ENCODE peak calls at places on chromosomes 12 and 14, in four cellular contexts. A, U, T and K are unnamed samples.

GRCh38 chr12:23921099-23921846 is 28.2 kb downstream of the SOX5 start:
- DNase-seq in A (no peak), U (no peak), T (no peak), K (no peak)

GRCh38 chr14:71932229-71932951 is at the start of gene RGS6:
- DNase-seq in A (no peak), U (no peak), T (peak), K (peak)

GRCh38 chr12:70540996-70541395 is 96.2 kb downstream of the PTPRB start:
- DNase-seq in A (no peak), U (no peak), T (peak), K (no peak)

GRCh38 chr12:111462134-111462821 is 56.6 kb downstream of the SH2B3 start:
- DNase-seq in A (no peak), U (no peak), T (no peak), K (no peak)

GRCh38 chr12:132908145-132909029 is 21.0 kb upstream of the CHFR start:
- DNase-seq in A (peak), U (peak), T (no peak), K (peak)

GRCh38 chr12:96140110-96140509 is 54.1 kb upstream of the ELK3 start:
- DNase-seq in A (no peak), U (no peak), T (no peak), K (no peak)

GRCh38 chr12:95629392-95629791 is 78.1 kb upstream of the USP44 start:
- DNase-seq in A (no peak), U (no peak), T (no peak), K (no peak)

GRCh38 chr12:107231269-107231668 is 137.9 kb upstream of the CRY1 start:
- DNase-seq in A (no peak), U (no peak), T (no peak), K (no peak)

GRCh38 chr12:57736743-57737466 is 1.6 kb downstream of the AGAP2 start:
- DNase-seq in A (no peak), U (no peak), T (no peak), K (no peak)

GRCh38 chr12:77995436-77996167 is 164.9 kb downstream of the NAV3 start:
- DNase-seq in A (peak), U (no peak), T (no peak), K (no peak)

GRCh38 chr14:32524609-32525391 is 195.7 kb downstream of the AKAP6 start:
- DNase-seq in A (no peak), U (no peak), T (no peak), K (no peak)

GRCh38 chr14:60862283-60862682 is 118.6 kb downstream of the TRMT5 start:
- DNase-seq in A (no peak), U (no peak), T (no peak), K (no peak)

GRCh38 chr12:94872671-94873367 is 130.7 kb downstream of the NDUFA12 start:
- DNase-seq in A (no peak), U (no peak), T (no peak), K (peak)

GRCh38 chr14:77290705-77291104 is 19.7 kb upstream of the NGB start:
- DNase-seq in A (no peak), U (no peak), T (no peak), K (no peak)

GRCh38 chr12:116263844-116264243 is 13.6 kb downstream of the MED13L start:
- DNase-seq in A (no peak), U (no peak), T (peak), K (no peak)

GRCh38 chr14:66247662-66248061 is 238.5 kb upstream of the CCDC196 start:
- DNase-seq in A (no peak), U (no peak), T (no peak), K (no peak)

GRCh38 chr14:101405931-101406330 is 155.4 kb upstream of the DIO3 start:
- DNase-seq in A (no peak), U (no peak), T (no peak), K (no peak)

GRCh38 chr14:64200170-64200569 is 94.0 kb downstream of the ESR2 start:
- DNase-seq in A (no peak), U (no peak), T (no peak), K (no peak)

GRCh38 chr14:44914849-44915248 is 46.9 kb downstream of the KLHL28 start:
- DNase-seq in A (no peak), U (no peak), T (peak), K (no peak)

GRCh38 chr12:87870061-87870460 is 159.1 kb downstream of the C12orf50 start:
- DNase-seq in A (no peak), U (no peak), T (no peak), K (no peak)

GRCh38 chr12:102407776-102408486 is 72.4 kb downstream of the IGF1 start:
- DNase-seq in A (no peak), U (no peak), T (no peak), K (no peak)

GRCh38 chr12:109767991-109768900 is 54.6 kb downstream of the FAM222A start:
- DNase-seq in A (no peak), U (no peak), T (no peak), K (no peak)

GRCh38 chr12:95674631-95675030 is 115.9 kb downstream of the NTN4 start:
- DNase-seq in A (no peak), U (no peak), T (peak), K (peak)

GRCh38 chr12:103848917-103849491 is 8.0 kb upstream of the NT5DC3 start:
- DNase-seq in A (no peak), U (no peak), T (no peak), K (no peak)

GRCh38 chr14:93736378-93737014 is 51.8 kb downstream of the PRIMA1 start:
- DNase-seq in A (no peak), U (peak), T (peak), K (no peak)
- TF ChIP-seq SP1 in A (no peak), U (no peak), T (no peak), K (no peak)

GRCh38 chr12:1576410-1577240 is 17.8 kb downstream of the FBXL14 start:
- DNase-seq in A (no peak), U (no peak), T (no peak), K (peak)

GRCh38 chr12:1573960-1574862 is 20.2 kb downstream of the FBXL14 start:
- DNase-seq in A (no peak), U (no peak), T (no peak), K (no peak)

GRCh38 chr12:1574863-1575254 is 19.5 kb downstream of the FBXL14 start:
- DNase-seq in A (no peak), U (no peak), T (no peak), K (no peak)

GRCh38 chr12:1575799-1576401 is 18.5 kb downstream of the FBXL14 start:
- DNase-seq in A (no peak), U (no peak), T (no peak), K (no peak)

GRCh38 chr12:1575287-1575798 is 19.0 kb downstream of the FBXL14 start:
- DNase-seq in A (no peak), U (no peak), T (no peak), K (no peak)
- TF ChIP-seq FOXM1 in A (no peak), U (no peak), T (no peak), K (no peak)

GRCh38 chr12:3661028-3661427 is 91.9 kb downstream of the CRACR2A start:
- DNase-seq in A (no peak), U (no peak), T (peak), K (no peak)

GRCh38 chr12:3662516-3662915 is 90.4 kb downstream of the CRACR2A start:
- DNase-seq in A (no peak), U (no peak), T (peak), K (no peak)

GRCh38 chr12:3656946-3657622 is 95.8 kb downstream of the CRACR2A start:
- DNase-seq in A (no peak), U (no peak), T (no peak), K (no peak)

GRCh38 chr12:3655331-3655900 is 97.5 kb downstream of the CRACR2A start:
- DNase-seq in A (no peak), U (peak), T (peak), K (peak)

DNA sequence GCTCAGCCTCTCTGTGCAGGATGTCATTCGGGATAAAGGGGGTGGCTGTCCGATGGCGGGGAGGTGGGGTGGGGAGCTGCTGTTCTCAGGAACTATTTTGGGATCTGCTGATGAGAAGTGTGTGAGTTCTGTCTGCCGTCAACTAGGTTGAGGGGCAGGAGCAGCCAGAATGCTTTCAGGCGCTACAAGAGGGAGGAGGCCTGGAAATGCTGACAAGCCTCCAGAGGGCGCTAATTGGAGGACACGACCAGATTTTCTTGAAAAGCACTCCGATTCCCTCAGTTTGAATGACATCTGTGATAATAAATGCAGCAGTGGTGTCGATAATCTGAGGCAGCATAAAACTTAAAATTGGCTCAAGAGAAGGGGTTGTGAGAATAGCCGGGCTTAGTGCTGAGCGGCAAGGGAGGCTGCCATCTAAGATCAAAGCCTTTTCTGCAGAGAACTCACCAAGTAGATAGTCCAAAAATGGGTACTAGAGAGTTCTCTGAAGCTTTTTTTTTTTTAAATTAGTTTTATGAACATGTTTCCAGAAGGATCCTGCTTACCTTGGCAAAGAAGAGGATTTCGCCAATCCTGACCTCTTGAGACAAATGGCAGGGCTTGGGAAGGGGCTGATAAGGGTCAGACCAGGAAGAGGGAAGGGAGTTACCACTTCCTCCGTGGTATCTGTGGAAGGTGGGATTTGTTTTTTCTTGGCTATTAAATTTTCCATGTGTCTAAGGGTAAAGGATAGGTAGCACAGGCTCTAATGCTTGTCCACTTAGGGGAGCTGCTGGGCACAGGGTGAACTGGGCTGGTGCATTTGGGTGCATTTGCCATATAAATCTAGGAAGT is 94.4 kb downstream of the CRACR2A start:
- DNase-seq in A (no peak), U (peak), T (peak), K (no peak)
- TF ChIP-seq FOXK2 in A (no peak), U (no peak), T (no peak), K (no peak)

DNA sequence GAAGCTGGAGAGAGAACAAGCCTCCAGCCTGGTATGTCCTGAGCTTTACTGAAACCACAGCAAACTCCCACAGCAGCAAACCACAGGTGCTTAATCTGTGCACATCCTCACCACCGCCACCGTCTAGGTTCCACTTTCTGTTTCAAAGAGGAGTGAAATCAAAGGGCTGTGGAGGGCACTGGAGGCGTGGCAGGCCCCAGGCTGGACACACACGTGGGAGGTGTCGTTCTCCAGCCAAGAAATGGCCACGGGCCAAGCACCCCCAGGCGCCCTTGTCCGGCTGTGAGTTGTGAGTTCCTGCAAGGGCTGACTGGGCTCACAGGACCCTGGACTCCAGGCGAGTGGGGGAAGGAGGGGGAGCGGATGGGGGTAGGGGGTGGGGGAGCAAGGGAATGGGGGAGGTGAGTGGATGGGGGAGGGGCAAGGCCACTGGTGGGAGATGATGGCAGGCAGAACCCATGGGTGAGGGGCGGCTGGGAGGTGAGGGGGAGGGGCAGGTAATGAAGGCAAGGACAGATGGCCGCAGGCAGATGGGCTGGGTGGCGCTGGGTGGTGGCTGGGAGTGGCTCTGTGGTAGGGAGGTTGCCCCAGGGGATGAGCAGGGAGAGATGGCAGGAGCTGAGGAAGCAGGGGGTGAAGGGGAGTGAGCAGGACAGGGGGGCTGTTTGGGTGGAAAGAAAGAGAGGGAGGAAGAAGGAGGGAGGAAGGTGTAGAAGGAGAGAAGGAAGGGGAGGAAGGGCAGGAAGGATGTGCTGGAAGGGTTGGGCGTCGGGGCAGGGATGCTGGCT is 86.7 kb downstream of the NCOR2 start:
- DNase-seq in A (peak), U (peak), T (peak), K (no peak)
- TF ChIP-seq SP1 in A (no peak), U (no peak), T (no peak), K (no peak)

GRCh38 chr14:59424707-59425106 is 40.5 kb downstream of the GPR135 start:
- DNase-seq in A (no peak), U (no peak), T (no peak), K (no peak)
- TF ChIP-seq FOXM1 in A (no peak), U (no peak), T (no peak), K (no peak)

GRCh38 chr12:114917307-114917706 is 233.3 kb upstream of the TBX3 start:
- DNase-seq in A (no peak), U (no peak), T (no peak), K (no peak)

GRCh38 chr12:114916531-114916930 is 232.6 kb upstream of the TBX3 start:
- DNase-seq in A (no peak), U (no peak), T (no peak), K (no peak)

GRCh38 chr12:114913871-114914801 is 230.2 kb upstream of the TBX3 start:
- DNase-seq in A (no peak), U (no peak), T (no peak), K (peak)

GRCh38 chr12:114917953-114918352 is 234.0 kb upstream of the TBX3 start:
- DNase-seq in A (no peak), U (no peak), T (no peak), K (no peak)

DNA sequence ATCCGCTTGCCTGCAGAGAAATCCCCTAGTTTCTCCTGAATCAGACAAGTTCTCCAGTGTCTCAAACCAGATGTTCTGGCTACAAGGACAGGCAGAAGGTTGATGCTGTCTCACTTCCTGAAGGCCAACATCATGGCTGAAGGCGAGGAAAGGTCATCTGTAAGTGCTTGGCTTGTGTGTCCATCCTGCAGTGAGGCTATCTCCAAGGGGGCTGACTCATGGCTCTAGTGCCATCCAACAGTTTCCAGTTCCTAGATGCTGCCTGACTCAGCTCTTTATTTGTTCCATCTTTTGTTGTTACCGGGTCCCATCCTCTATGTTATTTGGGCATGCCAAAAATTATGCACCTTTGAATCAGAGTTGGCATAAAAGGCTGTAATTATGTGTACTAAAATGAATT is 232.1 kb upstream of the TBX3 start:
- DNase-seq in A (no peak), U (no peak), T (no peak), K (no peak)
- TF ChIP-seq FOXK2 in A (no peak), U (no peak), T (no peak), K (no peak)

DNA sequence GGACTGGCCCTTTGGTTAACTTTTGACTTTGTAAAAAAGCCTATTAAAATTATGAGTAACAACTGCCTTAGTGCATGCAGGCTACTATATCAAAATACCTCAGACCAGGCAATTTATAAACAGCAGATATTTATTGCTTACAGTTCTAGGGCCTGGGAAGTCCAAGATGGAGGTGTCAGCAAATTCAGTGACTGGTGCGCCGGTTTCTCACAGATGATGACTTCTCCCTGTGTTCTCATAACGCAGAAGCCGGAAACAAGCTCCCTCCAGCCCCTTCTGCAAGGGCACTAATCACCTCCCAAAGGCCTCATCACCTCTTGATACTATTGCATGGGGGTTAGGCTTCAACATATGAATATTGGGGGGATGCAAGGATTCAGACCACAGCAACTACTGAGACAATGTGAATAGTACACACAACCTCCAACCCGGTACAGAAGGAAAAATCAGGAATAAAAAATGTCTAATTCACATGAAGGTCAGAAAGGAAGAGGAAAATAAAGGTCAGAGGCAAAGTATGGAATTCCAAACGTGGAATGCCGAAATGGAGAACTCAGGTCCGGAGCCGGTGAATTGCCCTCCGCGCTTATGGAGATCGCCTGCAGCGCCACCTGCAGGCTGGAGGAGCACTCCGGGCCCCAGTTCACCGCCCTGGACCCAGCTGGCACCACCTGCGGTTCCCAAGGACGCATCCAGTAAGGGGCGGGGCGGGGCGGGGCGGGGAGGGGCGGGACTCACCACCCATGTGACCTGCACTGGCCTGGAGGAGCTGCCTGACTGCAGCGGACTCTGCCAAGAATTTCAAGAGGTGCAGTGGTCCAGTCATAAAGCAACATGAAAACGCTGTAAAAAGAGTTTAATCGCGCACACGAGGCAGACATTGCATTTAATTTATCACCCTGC is 203.4 kb downstream of the KIF26A start:
- DNase-seq in A (no peak), U (peak), T (peak), K (peak)
- TF ChIP-seq SP1 in A (no peak), U (no peak), T (no peak), K (no peak)